ENCODE peak calls at places on chromosomes 6 and 20, in eight cellular contexts. One of them, this sample, is unnamed.

GRCh38 chr6:67630146-67630545 is 1004.9 kb upstream of the ADGRB3 start:
- DNase-seq in cardiac fibroblast: peak
- DNase-seq in astrocyte of the spinal cord: peak
- DNase-seq in pancreas: no peak
- DNase-seq in fibroblast of the aortic adventitia: peak
- DNase-seq in sigmoid colon: no peak
- DNase-seq in endodermal cell: no peak
- DNase-seq in breast epithelium: no peak
- DNase-seq in this sample: peak

GRCh38 chr6:13923527-13924145 is 1.1 kb upstream of the RNF182 start:
- DNase-seq in pancreas: no peak
- DNase-seq in astrocyte of the spinal cord: peak
- DNase-seq in fibroblast of the aortic adventitia: peak
- DNase-seq in endodermal cell: no peak
- DNase-seq in sigmoid colon: no peak
- DNase-seq in cardiac fibroblast: peak
- DNase-seq in breast epithelium: no peak
- DNase-seq in this sample: peak

GRCh38 chr6:106446983-106447382 is 86.5 kb downstream of the CRYBG1 start:
- DNase-seq in sigmoid colon: no peak
- DNase-seq in fibroblast of the aortic adventitia: no peak
- DNase-seq in breast epithelium: no peak
- DNase-seq in cardiac fibroblast: no peak
- DNase-seq in astrocyte of the spinal cord: no peak
- DNase-seq in pancreas: no peak
- DNase-seq in endodermal cell: no peak
- DNase-seq in this sample: no peak

GRCh38 chr6:113172531-113172966 is 684.6 kb upstream of the MARCKS start:
- DNase-seq in cardiac fibroblast: peak
- DNase-seq in astrocyte of the spinal cord: no peak
- DNase-seq in fibroblast of the aortic adventitia: peak
- DNase-seq in breast epithelium: no peak
- DNase-seq in sigmoid colon: no peak
- DNase-seq in pancreas: peak
- DNase-seq in endodermal cell: no peak
- DNase-seq in this sample: no peak

GRCh38 chr6:158558415-158559306 is 1.2 kb upstream of the TMEM181 start:
- DNase-seq in endodermal cell: no peak
- DNase-seq in pancreas: no peak
- DNase-seq in sigmoid colon: no peak
- DNase-seq in cardiac fibroblast: no peak
- DNase-seq in astrocyte of the spinal cord: no peak
- DNase-seq in fibroblast of the aortic adventitia: no peak
- DNase-seq in breast epithelium: no peak
- DNase-seq in this sample: no peak

GRCh38 chr20:53037621-53038020 is 65.5 kb downstream of the TSHZ2 start:
- DNase-seq in endodermal cell: no peak
- DNase-seq in pancreas: no peak
- DNase-seq in sigmoid colon: no peak
- DNase-seq in astrocyte of the spinal cord: no peak
- DNase-seq in breast epithelium: no peak
- DNase-seq in fibroblast of the aortic adventitia: no peak
- DNase-seq in cardiac fibroblast: no peak
- DNase-seq in this sample: no peak

GRCh38 chr20:35661013-35661412 is 3.7 kb downstream of the CPNE1 start:
- DNase-seq in cardiac fibroblast: no peak
- DNase-seq in endodermal cell: no peak
- DNase-seq in astrocyte of the spinal cord: peak
- DNase-seq in sigmoid colon: no peak
- DNase-seq in fibroblast of the aortic adventitia: no peak
- DNase-seq in pancreas: no peak
- DNase-seq in breast epithelium: no peak
- DNase-seq in this sample: peak

GRCh38 chr6:13445005-13445743 is 42.2 kb downstream of the GFOD1 start:
- DNase-seq in fibroblast of the aortic adventitia: peak
- DNase-seq in breast epithelium: peak
- DNase-seq in endodermal cell: peak
- DNase-seq in sigmoid colon: peak
- DNase-seq in astrocyte of the spinal cord: no peak
- DNase-seq in cardiac fibroblast: peak
- DNase-seq in pancreas: peak
- DNase-seq in this sample: peak

GRCh38 chr6:154247119-154247814 is 109.3 kb downstream of the IPCEF1 start:
- DNase-seq in fibroblast of the aortic adventitia: no peak
- DNase-seq in sigmoid colon: no peak
- DNase-seq in cardiac fibroblast: no peak
- DNase-seq in astrocyte of the spinal cord: no peak
- DNase-seq in endodermal cell: peak
- DNase-seq in breast epithelium: no peak
- DNase-seq in pancreas: no peak
- DNase-seq in this sample: no peak

GRCh38 chr6:150076196-150076893 is 7.4 kb upstream of the ULBP3 start:
- DNase-seq in fibroblast of the aortic adventitia: no peak
- DNase-seq in pancreas: no peak
- DNase-seq in cardiac fibroblast: no peak
- DNase-seq in breast epithelium: no peak
- DNase-seq in sigmoid colon: no peak
- DNase-seq in astrocyte of the spinal cord: peak
- DNase-seq in endodermal cell: no peak
- DNase-seq in this sample: no peak

GRCh38 chr6:145138469-145139185 is 596.7 kb downstream of the EPM2A start:
- DNase-seq in astrocyte of the spinal cord: no peak
- DNase-seq in fibroblast of the aortic adventitia: no peak
- DNase-seq in sigmoid colon: no peak
- DNase-seq in cardiac fibroblast: no peak
- DNase-seq in endodermal cell: no peak
- DNase-seq in breast epithelium: no peak
- DNase-seq in pancreas: no peak
- DNase-seq in this sample: no peak

GRCh38 chr6:170233304-170234205 is 57.3 kb downstream of the DLL1 start:
- DNase-seq in sigmoid colon: no peak
- DNase-seq in astrocyte of the spinal cord: no peak
- DNase-seq in endodermal cell: no peak
- DNase-seq in fibroblast of the aortic adventitia: no peak
- DNase-seq in pancreas: peak
- DNase-seq in breast epithelium: no peak
- DNase-seq in cardiac fibroblast: no peak
- DNase-seq in this sample: no peak

GRCh38 chr6:36235309-36235708 is 34.6 kb upstream of the PNPLA1 start:
- DNase-seq in breast epithelium: no peak
- DNase-seq in fibroblast of the aortic adventitia: no peak
- DNase-seq in sigmoid colon: peak
- DNase-seq in astrocyte of the spinal cord: no peak
- DNase-seq in cardiac fibroblast: no peak
- DNase-seq in pancreas: no peak
- DNase-seq in endodermal cell: peak
- DNase-seq in this sample: no peak

GRCh38 chr6:129835691-129836090 is 25.4 kb downstream of the TMEM244 start:
- DNase-seq in sigmoid colon: no peak
- DNase-seq in astrocyte of the spinal cord: no peak
- DNase-seq in endodermal cell: peak
- DNase-seq in cardiac fibroblast: no peak
- DNase-seq in fibroblast of the aortic adventitia: no peak
- DNase-seq in pancreas: no peak
- DNase-seq in breast epithelium: no peak
- DNase-seq in this sample: no peak

GRCh38 chr6:108171918-108172516 is 6.2 kb downstream of the NR2E1 start:
- DNase-seq in breast epithelium: no peak
- DNase-seq in cardiac fibroblast: no peak
- DNase-seq in fibroblast of the aortic adventitia: no peak
- DNase-seq in endodermal cell: no peak
- DNase-seq in sigmoid colon: no peak
- DNase-seq in pancreas: no peak
- DNase-seq in astrocyte of the spinal cord: no peak
- DNase-seq in this sample: no peak

GRCh38 chr20:36544134-36545018 is 3.1 kb downstream of the MYL9 start:
- DNase-seq in sigmoid colon: peak
- DNase-seq in astrocyte of the spinal cord: peak
- DNase-seq in breast epithelium: no peak
- DNase-seq in cardiac fibroblast: peak
- DNase-seq in fibroblast of the aortic adventitia: peak
- DNase-seq in pancreas: peak
- DNase-seq in endodermal cell: peak
- DNase-seq in this sample: peak

GRCh38 chr6:147507162-147508072 is 1.1 kb upstream of the SAMD5 start:
- DNase-seq in sigmoid colon: no peak
- DNase-seq in breast epithelium: no peak
- DNase-seq in astrocyte of the spinal cord: peak
- DNase-seq in endodermal cell: peak
- DNase-seq in pancreas: peak
- DNase-seq in cardiac fibroblast: peak
- DNase-seq in fibroblast of the aortic adventitia: peak
- DNase-seq in this sample: no peak

GRCh38 chr6:159953091-159953581 is 15.7 kb upstream of the IGF2R start:
- DNase-seq in pancreas: peak
- DNase-seq in breast epithelium: no peak
- DNase-seq in sigmoid colon: peak
- DNase-seq in astrocyte of the spinal cord: peak
- DNase-seq in cardiac fibroblast: peak
- DNase-seq in endodermal cell: no peak
- DNase-seq in fibroblast of the aortic adventitia: peak
- DNase-seq in this sample: peak

GRCh38 chr6:94813806-94814205 is 763.5 kb upstream of the MANEA start:
- DNase-seq in cardiac fibroblast: no peak
- DNase-seq in endodermal cell: no peak
- DNase-seq in astrocyte of the spinal cord: no peak
- DNase-seq in fibroblast of the aortic adventitia: no peak
- DNase-seq in sigmoid colon: no peak
- DNase-seq in breast epithelium: no peak
- DNase-seq in pancreas: no peak
- DNase-seq in this sample: no peak

GRCh38 chr20:34200020-34200419 is 41.2 kb upstream of the ASIP start:
- DNase-seq in astrocyte of the spinal cord: no peak
- DNase-seq in cardiac fibroblast: no peak
- DNase-seq in breast epithelium: no peak
- DNase-seq in endodermal cell: no peak
- DNase-seq in fibroblast of the aortic adventitia: no peak
- DNase-seq in sigmoid colon: no peak
- DNase-seq in pancreas: no peak
- DNase-seq in this sample: no peak

GRCh38 chr6:14964901-14965300 is 281.0 kb upstream of the JARID2 start:
- DNase-seq in astrocyte of the spinal cord: no peak
- DNase-seq in sigmoid colon: no peak
- DNase-seq in pancreas: no peak
- DNase-seq in fibroblast of the aortic adventitia: no peak
- DNase-seq in breast epithelium: no peak
- DNase-seq in endodermal cell: no peak
- DNase-seq in cardiac fibroblast: no peak
- DNase-seq in this sample: no peak

GRCh38 chr6:132390451-132390850 is 10.8 kb downstream of the MOXD1 start:
- DNase-seq in cardiac fibroblast: no peak
- DNase-seq in endodermal cell: no peak
- DNase-seq in fibroblast of the aortic adventitia: no peak
- DNase-seq in sigmoid colon: no peak
- DNase-seq in breast epithelium: no peak
- DNase-seq in pancreas: no peak
- DNase-seq in astrocyte of the spinal cord: no peak
- DNase-seq in this sample: no peak

GRCh38 chr6:132391391-132392291 is 9.6 kb downstream of the MOXD1 start:
- DNase-seq in sigmoid colon: peak
- DNase-seq in fibroblast of the aortic adventitia: peak
- DNase-seq in astrocyte of the spinal cord: peak
- DNase-seq in breast epithelium: no peak
- DNase-seq in pancreas: no peak
- DNase-seq in endodermal cell: no peak
- DNase-seq in cardiac fibroblast: peak
- DNase-seq in this sample: peak

GRCh38 chr6:132392792-132393191 is 8.5 kb downstream of the MOXD1 start:
- DNase-seq in fibroblast of the aortic adventitia: peak
- DNase-seq in endodermal cell: no peak
- DNase-seq in cardiac fibroblast: peak
- DNase-seq in breast epithelium: no peak
- DNase-seq in astrocyte of the spinal cord: no peak
- DNase-seq in sigmoid colon: no peak
- DNase-seq in pancreas: no peak
- DNase-seq in this sample: no peak

GRCh38 chr6:132390017-132390416 is 11.3 kb downstream of the MOXD1 start:
- DNase-seq in breast epithelium: no peak
- DNase-seq in cardiac fibroblast: no peak
- DNase-seq in fibroblast of the aortic adventitia: no peak
- DNase-seq in astrocyte of the spinal cord: no peak
- DNase-seq in pancreas: no peak
- DNase-seq in endodermal cell: no peak
- DNase-seq in sigmoid colon: no peak
- DNase-seq in this sample: no peak

DNA sequence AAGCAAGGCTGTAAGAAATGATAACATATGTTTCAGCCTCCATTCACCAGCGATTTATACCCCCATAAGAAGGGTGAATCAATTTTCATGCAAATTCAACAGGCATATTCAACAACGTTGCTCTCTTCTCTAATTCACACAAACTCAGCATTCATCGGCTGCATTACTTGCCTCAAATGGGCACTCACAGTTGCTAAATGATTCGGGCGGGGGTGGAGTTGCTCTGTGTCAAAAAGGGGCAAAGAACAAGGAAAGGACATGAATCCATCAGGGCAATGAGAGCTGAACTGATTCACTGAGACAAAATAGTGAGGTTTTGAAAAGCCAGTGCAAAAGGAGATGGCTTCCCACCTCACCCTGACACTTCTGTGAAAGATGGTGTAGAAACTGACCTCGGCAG is 9.0 kb downstream of the MOXD1 start:
- DNase-seq in breast epithelium: no peak
- DNase-seq in pancreas: no peak
- DNase-seq in endodermal cell: no peak
- DNase-seq in sigmoid colon: no peak
- DNase-seq in astrocyte of the spinal cord: no peak
- DNase-seq in fibroblast of the aortic adventitia: no peak
- DNase-seq in cardiac fibroblast: no peak
- DNase-seq in this sample: no peak
- H3K4me3 ChIP-seq in breast epithelium: no peak
- H3K4me3 ChIP-seq in pancreas: no peak
- H3K4me3 ChIP-seq in endodermal cell: no peak
- H3K4me3 ChIP-seq in sigmoid colon: no peak
- H3K4me3 ChIP-seq in astrocyte of the spinal cord: no peak
- H3K4me3 ChIP-seq in fibroblast of the aortic adventitia: no peak
- H3K4me3 ChIP-seq in cardiac fibroblast: no peak
- H3K4me3 ChIP-seq in this sample: peak

GRCh38 chr6:38018755-38019165 is 199.2 kb downstream of the ZFAND3 start:
- DNase-seq in fibroblast of the aortic adventitia: no peak
- DNase-seq in astrocyte of the spinal cord: no peak
- DNase-seq in endodermal cell: no peak
- DNase-seq in breast epithelium: no peak
- DNase-seq in pancreas: no peak
- DNase-seq in cardiac fibroblast: no peak
- DNase-seq in sigmoid colon: no peak
- DNase-seq in this sample: no peak
- TF ChIP-seq CTCF in fibroblast of the aortic adventitia: no peak
- TF ChIP-seq CTCF in astrocyte of the spinal cord: no peak
- TF ChIP-seq CTCF in endodermal cell: peak
- TF ChIP-seq CTCF in breast epithelium: no peak
- TF ChIP-seq CTCF in pancreas: no peak
- TF ChIP-seq CTCF in cardiac fibroblast: no peak
- TF ChIP-seq CTCF in sigmoid colon: no peak
- TF ChIP-seq CTCF in this sample: no peak

GRCh38 chr20:61253640-61254511 is 1.8 kb downstream of the CDH4 start:
- DNase-seq in breast epithelium: no peak
- DNase-seq in sigmoid colon: no peak
- DNase-seq in astrocyte of the spinal cord: peak
- DNase-seq in cardiac fibroblast: no peak
- DNase-seq in fibroblast of the aortic adventitia: no peak
- DNase-seq in pancreas: no peak
- DNase-seq in endodermal cell: peak
- DNase-seq in this sample: no peak
- H3K4me3 ChIP-seq in breast epithelium: peak
- H3K4me3 ChIP-seq in sigmoid colon: peak
- H3K4me3 ChIP-seq in astrocyte of the spinal cord: peak
- H3K4me3 ChIP-seq in cardiac fibroblast: peak
- H3K4me3 ChIP-seq in fibroblast of the aortic adventitia: peak
- H3K4me3 ChIP-seq in pancreas: peak
- H3K4me3 ChIP-seq in endodermal cell: peak
- H3K4me3 ChIP-seq in this sample: peak

GRCh38 chr20:41387433-41387832 is 20.8 kb upstream of the EMILIN3 start:
- DNase-seq in astrocyte of the spinal cord: no peak
- DNase-seq in fibroblast of the aortic adventitia: no peak
- DNase-seq in pancreas: no peak
- DNase-seq in cardiac fibroblast: peak
- DNase-seq in breast epithelium: no peak
- DNase-seq in endodermal cell: peak
- DNase-seq in sigmoid colon: no peak
- DNase-seq in this sample: no peak
- TF ChIP-seq CTCF in astrocyte of the spinal cord: peak
- TF ChIP-seq CTCF in fibroblast of the aortic adventitia: peak
- TF ChIP-seq CTCF in pancreas: no peak
- TF ChIP-seq CTCF in cardiac fibroblast: no peak
- TF ChIP-seq CTCF in breast epithelium: no peak
- TF ChIP-seq CTCF in endodermal cell: peak
- TF ChIP-seq CTCF in sigmoid colon: no peak
- TF ChIP-seq CTCF in this sample: no peak

This sample was measured in AG10803.